ENCODE peak calls at places on chromosomes 6 and 20, in seven cellular contexts. O is astrocyte; X is PC-9; M is ascending aorta; Q is K562; U is CD8-positive, alpha-beta memory T cell; G is NT2/D1. N is an unnamed sample. For H3K4me1, the result is how much of the 10 kb centered on the place peaks cover.

GRCh38 chr6:155795173-155795796 is 339.6 kb upstream of the NOX3 start:
- DNase-seq in O (peak), X (no peak), M (no peak), Q (no peak), U (no peak), G (no peak), N (no peak)

GRCh38 chr6:166041277-166041676 is 126.4 kb downstream of the TBXT start:
- DNase-seq in O (no peak), X (no peak), M (no peak), Q (no peak), U (no peak), G (no peak), N (no peak)

GRCh38 chr6:138443979-138444378 is 40.0 kb downstream of the HEBP2 start:
- DNase-seq in O (no peak), X (no peak), M (no peak), Q (no peak), U (no peak), G (no peak), N (no peak)

GRCh38 chr6:128144320-128144719 is 243.5 kb upstream of the THEMIS start:
- DNase-seq in O (no peak), X (no peak), M (no peak), Q (no peak), U (no peak), G (no peak), N (no peak)

GRCh38 chr6:143227675-143228074 is 167.0 kb downstream of the AIG1 start:
- DNase-seq in O (no peak), X (no peak), M (no peak), Q (no peak), U (no peak), G (no peak), N (no peak)

GRCh38 chr6:130070747-130071146 is 52.4 kb downstream of the L3MBTL3 start:
- DNase-seq in O (peak), X (no peak), M (no peak), Q (no peak), U (no peak), G (no peak), N (no peak)

GRCh38 chr6:108222504-108222903 is 38.3 kb downstream of the SNX3 start:
- DNase-seq in O (peak), X (no peak), M (no peak), Q (no peak), U (no peak), G (no peak), N (no peak)

GRCh38 chr6:3380344-3381232 is 76.3 kb downstream of the SLC22A23 start:
- DNase-seq in O (no peak), X (no peak), M (no peak), Q (no peak), U (no peak), G (no peak), N (no peak)

GRCh38 chr20:42125426-42125825 is 507.2 kb upstream of the CHD6 start:
- DNase-seq in O (no peak), X (no peak), M (no peak), Q (no peak), U (no peak), G (no peak), N (no peak)

GRCh38 chr6:13163161-13163944 is 165.0 kb downstream of the TBC1D7 start:
- DNase-seq in O (no peak), X (no peak), M (no peak), Q (no peak), U (no peak), G (no peak), N (no peak)

GRCh38 chr6:158467923-158468322 is 92.0 kb upstream of the TMEM181 start:
- DNase-seq in O (no peak), X (no peak), M (no peak), Q (no peak), U (no peak), G (peak), N (no peak)

GRCh38 chr6:106281088-106281487 is 44.5 kb downstream of the ATG5 start:
- DNase-seq in O (peak), X (no peak), M (no peak), Q (no peak), U (no peak), G (no peak), N (no peak)

GRCh38 chr6:13788820-13789219 is 25.5 kb downstream of the MCUR1 start:
- DNase-seq in O (no peak), X (no peak), M (no peak), Q (no peak), U (no peak), G (no peak), N (no peak)

GRCh38 chr6:32854376-32855178 is 585 bp downstream of the PSMB9 start:
- DNase-seq in O (no peak), X (no peak), M (no peak), Q (no peak), U (peak), G (no peak), N (no peak)

GRCh38 chr6:44049989-44050871 is 77.0 kb downstream of the MRPL14 start:
- DNase-seq in O (peak), X (no peak), M (no peak), Q (no peak), U (no peak), G (no peak), N (no peak)

GRCh38 chr6:44052419-44053011 is 74.7 kb downstream of the MRPL14 start:
- DNase-seq in O (peak), X (no peak), M (no peak), Q (peak), U (no peak), G (no peak), N (no peak)

GRCh38 chr6:44050872-44051421 is 76.3 kb downstream of the MRPL14 start:
- DNase-seq in O (no peak), X (peak), M (no peak), Q (no peak), U (no peak), G (no peak), N (no peak)

GRCh38 chr6:44053106-44053756 is 74.0 kb downstream of the MRPL14 start:
- DNase-seq in O (no peak), X (no peak), M (no peak), Q (no peak), U (no peak), G (no peak), N (no peak)

DNA sequence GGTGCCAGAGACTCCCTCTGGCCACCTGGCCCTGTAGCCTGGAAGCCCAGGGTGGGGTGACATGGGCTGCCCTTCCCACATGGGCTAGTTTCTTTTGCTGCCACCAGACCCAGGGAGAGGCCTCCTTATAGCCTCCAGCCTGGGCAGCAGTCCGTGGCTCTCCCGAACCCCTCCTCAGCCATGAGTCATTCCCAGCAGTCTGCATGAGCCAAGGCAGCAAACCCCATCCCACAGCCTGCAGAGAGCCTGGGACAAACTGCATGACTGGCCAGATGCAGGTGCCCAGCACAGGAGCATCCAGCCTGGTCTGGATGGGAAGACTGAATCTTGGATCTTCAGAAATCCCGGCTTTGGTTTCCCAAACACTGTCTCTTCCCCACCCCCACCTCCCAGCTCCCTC is 75.7 kb downstream of the MRPL14 start:
- DNase-seq in O (peak), X (peak), M (no peak), Q (no peak), U (no peak), G (no peak), N (no peak)
- H3K4me1 ChIP-seq in O (half or more), X (half or more), M (under half), Q (half or more), U (under half), G (under half), N (half or more)

DNA sequence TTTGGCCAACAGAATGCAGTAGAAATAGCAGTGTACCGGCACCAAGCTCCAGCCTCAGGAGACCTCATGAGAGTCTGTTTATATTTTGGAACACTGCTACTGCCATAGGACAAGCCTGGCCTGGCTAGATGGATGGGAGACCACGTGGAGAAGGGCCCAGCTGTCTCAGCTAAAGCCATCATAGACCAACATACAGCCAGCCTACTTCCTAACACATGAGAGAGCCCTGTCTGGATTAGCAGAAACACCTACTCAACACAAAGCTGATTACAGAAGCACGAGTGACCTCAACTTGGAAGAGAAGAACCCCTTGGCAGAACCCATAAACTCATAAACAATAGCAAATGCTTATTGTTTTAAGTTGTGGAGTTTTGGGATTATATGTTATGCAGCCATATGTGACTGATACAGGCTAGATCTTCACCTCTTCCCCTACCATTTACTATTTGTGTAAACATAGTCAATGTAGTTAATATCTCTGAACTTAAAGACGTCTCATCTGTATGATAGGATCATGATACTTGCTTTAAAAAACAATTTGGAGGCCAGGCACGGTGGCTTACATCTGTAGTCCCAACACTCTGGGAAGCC is 199.4 kb upstream of the ZNF217 start:
- DNase-seq in O (no peak), X (no peak), M (no peak), Q (no peak), U (no peak), G (no peak), N (no peak)
- H3K4me1 ChIP-seq in O (under half), X (half or more), M (under half), Q (under half), U (under half), G (under half), N (under half)

GRCh38 chr20:45415822-45416637 is at the start of gene PIGT:
- DNase-seq in O (peak), X (peak), M (peak), Q (peak), U (peak), G (peak), N (peak)
- H3K4me1 ChIP-seq in O (under half), X (under half), M (under half), Q (under half), U (under half), G (under half), N (under half)

GRCh38 chr20:48538058-48538825 is 289.6 kb downstream of the PREX1 start:
- DNase-seq in O (peak), X (peak), M (no peak), Q (no peak), U (no peak), G (peak), N (no peak)

GRCh38 chr20:48541581-48542071 is 286.2 kb downstream of the PREX1 start:
- DNase-seq in O (no peak), X (no peak), M (no peak), Q (no peak), U (no peak), G (no peak), N (no peak)

GRCh38 chr20:48536206-48536605 is 291.6 kb downstream of the PREX1 start:
- DNase-seq in O (no peak), X (no peak), M (no peak), Q (no peak), U (no peak), G (no peak), N (no peak)

GRCh38 chr20:48535556-48535955 is 292.2 kb downstream of the PREX1 start:
- DNase-seq in O (no peak), X (no peak), M (no peak), Q (no peak), U (no peak), G (no peak), N (no peak)

DNA sequence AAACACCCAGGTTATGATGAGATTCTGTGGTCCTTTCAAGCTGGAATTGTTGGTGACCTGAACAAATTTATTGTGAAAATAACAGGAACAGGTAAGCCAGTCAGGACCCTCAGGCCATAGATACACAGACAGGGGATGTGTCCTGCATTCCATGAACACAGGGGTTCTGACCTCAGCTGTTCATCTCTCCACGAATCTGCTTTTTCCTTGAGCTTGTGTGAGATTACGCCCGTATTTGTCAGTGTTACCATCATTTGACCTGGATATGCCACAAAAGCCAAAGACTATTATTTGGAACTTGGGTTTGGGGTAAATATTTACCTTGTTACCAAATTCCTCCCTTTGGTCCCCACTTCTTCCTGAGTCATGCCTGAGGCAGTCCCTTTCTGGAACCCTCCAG is 288.9 kb downstream of the PREX1 start:
- DNase-seq in O (peak), X (peak), M (no peak), Q (no peak), U (no peak), G (peak), N (no peak)
- H3K4me1 ChIP-seq in O (under half), X (under half), M (under half), Q (under half), U (under half), G (under half), N (under half)

GRCh38 chr6:52515219-52515960 is 61.5 kb downstream of the TRAM2 start:
- DNase-seq in O (peak), X (no peak), M (no peak), Q (no peak), U (no peak), G (no peak), N (no peak)
- H3K4me1 ChIP-seq in O (half or more), X (half or more), M (half or more), Q (half or more), U (under half), G (under half), N (half or more)